ENCODE peak calls at places on chromosomes 7 and 10, in ten cellular contexts. Q is tibial artery, H is GM13976, D is coronary artery, L is AG04449, S is HepG2, Z is psoas muscle, P is astrocyte of the cerebellum, K is A549, A is neural crest cell. O is an unnamed sample.

GRCh38 chr10:80484243-80484642 is 30.1 kb downstream of the TSPAN14 start:
- DNase-seq in Q (no peak), H (no peak), D (no peak), L (no peak), S (no peak), Z (no peak), P (no peak), K (no peak), A (no peak), O (no peak)

GRCh38 chr7:102012941-102013461 is 195.6 kb downstream of the CUX1 start:
- DNase-seq in Q (no peak), H (no peak), D (no peak), L (peak), S (peak), Z (no peak), P (no peak), K (no peak), A (no peak), O (no peak)

GRCh38 chr10:42795701-42796100 is 13.1 kb downstream of the BMS1 start:
- DNase-seq in Q (no peak), H (no peak), D (no peak), L (no peak), S (no peak), Z (no peak), P (no peak), K (no peak), A (no peak), O (no peak)

GRCh38 chr10:34941471-34942357 is 126.6 kb upstream of the PARD3 start:
- DNase-seq in Q (no peak), H (no peak), D (no peak), L (no peak), S (no peak), Z (no peak), P (no peak), K (no peak), A (no peak), O (no peak)

GRCh38 chr10:31657471-31657844 is 271.2 kb downstream of the ARHGAP12 start:
- DNase-seq in Q (no peak), H (no peak), D (no peak), L (no peak), S (no peak), Z (no peak), P (no peak), K (no peak), A (no peak), O (no peak)

GRCh38 chr7:139043823-139044812 is 8.3 kb upstream of the ZC3HAV1L start:
- DNase-seq in Q (no peak), H (no peak), D (no peak), L (no peak), S (peak), Z (no peak), P (no peak), K (no peak), A (no peak), O (no peak)

GRCh38 chr10:4835494-4835918 is 9.5 kb downstream of the AKR1E2 start:
- DNase-seq in Q (no peak), H (no peak), D (no peak), L (no peak), S (no peak), Z (no peak), P (no peak), K (no peak), A (no peak), O (no peak)

GRCh38 chr10:98460837-98461499 is 14.2 kb upstream of the HPS1 start:
- DNase-seq in Q (no peak), H (no peak), D (no peak), L (peak), S (peak), Z (no peak), P (peak), K (peak), A (no peak), O (no peak)

GRCh38 chr10:72267819-72268404 is 5.8 kb upstream of the DDIT4 start:
- DNase-seq in Q (no peak), H (no peak), D (no peak), L (no peak), S (no peak), Z (no peak), P (no peak), K (no peak), A (no peak), O (no peak)

GRCh38 chr7:50182734-50183133 is 89.7 kb upstream of the ZPBP start:
- DNase-seq in Q (peak), H (no peak), D (no peak), L (no peak), S (no peak), Z (no peak), P (no peak), K (no peak), A (no peak), O (no peak)

GRCh38 chr10:77498210-77498609 is 139.4 kb downstream of the KCNMA1 start:
- DNase-seq in Q (peak), H (no peak), D (no peak), L (no peak), S (no peak), Z (peak), P (no peak), K (no peak), A (no peak), O (no peak)

GRCh38 chr7:98730331-98730730 is 113.2 kb downstream of the NPTX2 start:
- DNase-seq in Q (no peak), H (no peak), D (no peak), L (no peak), S (no peak), Z (no peak), P (no peak), K (no peak), A (no peak), O (no peak)

GRCh38 chr10:60921631-60922030 is 22.4 kb downstream of the RHOBTB1 start:
- DNase-seq in Q (no peak), H (no peak), D (no peak), L (no peak), S (no peak), Z (no peak), P (no peak), K (no peak), A (no peak), O (no peak)

DNA sequence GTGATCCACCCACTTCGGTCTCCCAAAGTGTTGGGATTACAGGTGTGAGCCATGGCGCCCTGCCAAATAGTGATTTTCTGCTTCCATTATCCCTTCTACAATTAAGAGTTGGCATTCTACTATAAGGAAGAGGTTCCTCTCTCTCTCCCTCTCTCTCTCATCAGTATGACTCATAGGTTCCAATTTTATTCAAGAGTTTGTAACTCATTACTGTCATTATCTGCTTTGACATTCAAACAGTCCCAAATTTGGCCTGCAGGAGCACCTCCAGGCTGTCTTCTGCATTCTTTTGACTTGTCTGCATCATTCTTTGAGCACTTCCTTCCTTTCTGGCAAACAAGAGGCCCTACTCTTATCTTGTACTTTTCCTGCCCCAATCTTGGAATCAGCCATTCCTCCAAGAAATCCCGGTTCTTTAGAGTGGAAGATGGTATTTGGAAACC is 33.2 kb upstream of the CALU start:
- DNase-seq in Q (no peak), H (no peak), D (no peak), L (no peak), S (no peak), Z (no peak), P (no peak), K (no peak), A (no peak), O (no peak)
- TF ChIP-seq CTCF in Q (no peak), H (no peak), D (no peak), L (no peak), S (no peak), Z (no peak), P (no peak), K (no peak), A (no peak), O (no peak)

GRCh38 chr10:129866894-129867293 is 97.2 kb downstream of the EBF3 start:
- DNase-seq in Q (no peak), H (no peak), D (no peak), L (no peak), S (no peak), Z (no peak), P (no peak), K (no peak), A (no peak), O (no peak)
- TF ChIP-seq CTCF in Q (no peak), H (no peak), D (no peak), L (no peak), S (no peak), Z (no peak), P (no peak), K (no peak), A (no peak), O (no peak)

GRCh38 chr10:26156019-26156418 is 60.6 kb upstream of the GAD2 start:
- DNase-seq in Q (no peak), H (no peak), D (no peak), L (no peak), S (no peak), Z (no peak), P (no peak), K (no peak), A (no peak), O (no peak)

GRCh38 chr10:26157734-26158133 is 58.8 kb upstream of the GAD2 start:
- DNase-seq in Q (no peak), H (no peak), D (no peak), L (no peak), S (no peak), Z (no peak), P (no peak), K (no peak), A (no peak), O (peak)
- TF ChIP-seq CTCF in Q (no peak), H (no peak), D (no peak), L (no peak), S (peak), Z (no peak), P (no peak), K (no peak), A (no peak), O (no peak)

GRCh38 chr10:92550924-92551323 is 23.0 kb downstream of the IDE start:
- DNase-seq in Q (no peak), H (no peak), D (no peak), L (no peak), S (no peak), Z (no peak), P (no peak), K (no peak), A (no peak), O (no peak)
- TF ChIP-seq CTCF in Q (no peak), H (no peak), D (no peak), L (no peak), S (no peak), Z (no peak), P (no peak), K (no peak), A (peak), O (peak)

DNA sequence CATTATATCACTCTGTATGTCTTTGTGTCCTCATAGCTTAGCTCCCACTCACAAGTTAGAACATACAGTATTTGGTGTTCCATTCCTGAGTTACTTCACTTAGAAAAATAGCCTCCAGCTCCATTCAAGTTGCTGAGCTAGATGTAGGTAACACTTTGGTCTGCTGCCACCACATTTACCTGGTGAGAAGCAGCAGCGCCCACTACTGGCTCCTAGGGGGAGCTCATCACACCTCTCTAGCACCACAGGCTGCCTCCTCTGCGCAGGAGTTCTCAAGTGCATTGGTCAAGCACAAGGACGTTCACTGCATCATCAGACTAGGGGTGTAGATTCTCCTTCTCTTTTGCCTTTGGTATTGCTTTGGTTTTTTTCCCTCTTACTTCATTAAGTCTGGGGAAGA is 530.9 kb upstream of the AUTS2 start:
- DNase-seq in Q (no peak), H (no peak), D (no peak), L (no peak), S (no peak), Z (no peak), P (no peak), K (no peak), A (no peak), O (no peak)
- TF ChIP-seq CTCF in Q (no peak), H (no peak), D (no peak), L (peak), S (peak), Z (no peak), P (no peak), K (no peak), A (peak), O (no peak)

DNA sequence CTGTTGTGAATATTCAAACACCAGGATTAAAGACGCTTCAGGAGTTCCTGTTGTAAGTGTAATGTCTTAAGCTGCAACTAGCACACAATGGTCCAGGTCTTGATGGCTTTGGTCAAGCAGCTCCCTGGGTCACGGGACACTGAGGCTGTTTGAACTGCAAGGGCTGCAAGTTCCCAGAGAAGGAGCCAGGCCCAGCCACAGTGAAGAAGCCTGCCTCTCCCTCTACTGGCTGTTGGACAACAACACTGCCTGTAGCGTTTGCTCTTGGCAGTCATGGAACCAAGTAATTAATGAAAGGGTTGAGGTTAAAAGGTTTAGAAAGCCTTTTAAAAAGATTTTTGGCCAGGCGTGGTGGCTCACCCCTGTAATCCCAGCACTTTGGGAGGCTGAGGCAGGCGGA is 31.9 kb upstream of the GUSB start:
- DNase-seq in Q (no peak), H (peak), D (no peak), L (peak), S (peak), Z (no peak), P (peak), K (peak), A (no peak), O (peak)
- TF ChIP-seq CTCF in Q (no peak), H (peak), D (no peak), L (peak), S (peak), Z (no peak), P (peak), K (peak), A (peak), O (peak)

O was measured in endothelial cell.